ENCODE peak calls at places on chromosomes 2 and 18, in five cellular contexts. T, V, X, O and E are unnamed samples.

GRCh38 chr2:85435986-85436835 is 17.7 kb downstream of the SH2D6 start:
- DNase-seq in T (no peak), V (no peak), X (no peak), O (no peak), E (no peak)

GRCh38 chr2:32882911-32883810 is 63.6 kb upstream of the LTBP1 start:
- DNase-seq in T (peak; percentile 92), V (no peak), X (no peak), O (no peak), E (peak; percentile 30)

GRCh38 chr2:154518872-154519271 is 179.6 kb upstream of the KCNJ3 start:
- DNase-seq in T (no peak), V (no peak), X (no peak), O (no peak), E (no peak)

GRCh38 chr2:70089220-70089945 is 2.1 kb downstream of the PCBP1 start:
- DNase-seq in T (no peak), V (no peak), X (no peak), O (no peak), E (no peak)

GRCh38 chr2:128315122-128315828 is 3.4 kb downstream of the HS6ST1 start:
- DNase-seq in T (no peak), V (no peak), X (no peak), O (no peak), E (peak; percentile 0)

GRCh38 chr2:46167406-46167805 is 129.8 kb upstream of the EPAS1 start:
- DNase-seq in T (peak; percentile 45), V (no peak), X (no peak), O (no peak), E (no peak)

GRCh38 chr2:45170191-45170975 is 161.1 kb upstream of the SIX2 start:
- DNase-seq in T (no peak), V (no peak), X (no peak), O (no peak), E (peak; percentile 85)

GRCh38 chr18:35572644-35573043 is 8.9 kb upstream of the GALNT1 start:
- DNase-seq in T (peak; percentile 29), V (no peak), X (no peak), O (no peak), E (no peak)

GRCh38 chr18:46415532-46415931 is 241.5 kb downstream of the LOXHD1 start:
- DNase-seq in T (no peak), V (no peak), X (no peak), O (no peak), E (no peak)

GRCh38 chr2:68040078-68040477 is 22.7 kb downstream of the C1D start:
- DNase-seq in T (peak; percentile 48), V (no peak), X (no peak), O (no peak), E (no peak)

GRCh38 chr18:10400534-10400933 is 53.9 kb upstream of the APCDD1 start:
- DNase-seq in T (no peak), V (no peak), X (no peak), O (no peak), E (no peak)

GRCh38 chr18:46324556-46324955 is 220.4 kb downstream of the HAUS1 start:
- DNase-seq in T (peak; percentile 74), V (no peak), X (no peak), O (peak; percentile 64), E (peak; percentile 63)

GRCh38 chr2:237864940-237865622 is 5.7 kb downstream of the RAMP1 start:
- DNase-seq in T (peak; percentile 87), V (no peak), X (no peak), O (no peak), E (no peak)

GRCh38 chr2:98781822-98782221 is 50.9 kb upstream of the MGAT4A start:
- DNase-seq in T (no peak), V (no peak), X (no peak), O (no peak), E (no peak)

GRCh38 chr2:239722760-239723448 is 302.2 kb downstream of the NDUFA10 start:
- DNase-seq in T (no peak), V (no peak), X (no peak), O (no peak), E (no peak)

GRCh38 chr2:46229134-46230063 is 67.8 kb upstream of the EPAS1 start:
- DNase-seq in T (peak; percentile 90), V (no peak), X (no peak), O (no peak), E (no peak)

GRCh38 chr2:17962874-17963273 is 84.4 kb downstream of the KCNS3 start:
- DNase-seq in T (peak; percentile 36), V (no peak), X (no peak), O (no peak), E (no peak)

GRCh38 chr2:65320042-65320711 is 92.5 kb downstream of the ACTR2 start:
- DNase-seq in T (peak; percentile 98), V (peak; percentile 56), X (no peak), O (no peak), E (peak; percentile 83)

GRCh38 chr18:623760-624620 is 27.2 kb downstream of the CLUL1 start:
- DNase-seq in T (peak; percentile 58), V (peak; percentile 51), X (peak; percentile 6), O (no peak), E (peak; percentile 69)

GRCh38 chr2:121735520-121736074 is 1.1 kb downstream of the NIFK start:
- DNase-seq in T (no peak), V (no peak), X (no peak), O (no peak), E (no peak)

GRCh38 chr18:77006305-77007175 is 126.0 kb downstream of the MBP start:
- DNase-seq in T (no peak), V (no peak), X (no peak), O (no peak), E (no peak)

GRCh38 chr2:111705711-111706323 is 178.2 kb downstream of the ANAPC1 start:
- DNase-seq in T (peak; percentile 98), V (no peak), X (no peak), O (no peak), E (peak; percentile 21)

GRCh38 chr2:127096718-127097470 is 10.1 kb downstream of the BIN1 start:
- DNase-seq in T (no peak), V (no peak), X (no peak), O (no peak), E (no peak)

GRCh38 chr2:147916067-147916466 is 71.2 kb downstream of the ACVR2A start:
- DNase-seq in T (no peak), V (no peak), X (no peak), O (no peak), E (no peak)

GRCh38 chr2:68809324-68810240 is 61.6 kb downstream of the BMP10 start:
- DNase-seq in T (no peak), V (no peak), X (no peak), O (no peak), E (no peak)

GRCh38 chr2:9720352-9721093 is 89.7 kb upstream of the YWHAQ start:
- DNase-seq in T (no peak), V (no peak), X (no peak), O (no peak), E (no peak)

GRCh38 chr2:27965841-27966240 is 75.3 kb downstream of the BABAM2 start:
- DNase-seq in T (no peak), V (no peak), X (no peak), O (no peak), E (no peak)

GRCh38 chr2:71000780-71001591 is 6.3 kb upstream of the TEX261 start:
- DNase-seq in T (peak; percentile 45), V (peak; percentile 79), X (peak; percentile 65), O (no peak), E (peak; percentile 58)

GRCh38 chr2:19688059-19688458 is 213.7 kb downstream of the TTC32 start:
- DNase-seq in T (no peak), V (no peak), X (no peak), O (no peak), E (no peak)

GRCh38 chr18:9011431-9011830 is 91.1 kb upstream of the NDUFV2 start:
- DNase-seq in T (no peak), V (no peak), X (no peak), O (no peak), E (no peak)